ENCODE peak calls at places on chromosome 16, in four cellular contexts. P is CD8-positive, alpha-beta T cell; H is foreskin fibroblast; B is adrenal gland. G is an unnamed sample.

GRCh38 chr16:28067604-28068382 is 4.3 kb upstream of the GSG1L start:
- DNase-seq in B (no peak), P (no peak), H (peak), G (no peak)

GRCh38 chr16:81189100-81189664 is 49.3 kb upstream of the BCO1 start:
- DNase-seq in B (peak), H (peak), P (no peak), G (no peak)

GRCh38 chr16:16019488-16019887 is 70.1 kb downstream of the ABCC1 start:
- DNase-seq in H (peak), B (peak), P (no peak), G (no peak)

GRCh38 chr16:87598431-87598830 is 3.9 kb upstream of the JPH3 start:
- DNase-seq in B (no peak), P (no peak), H (no peak), G (no peak)

GRCh38 chr16:57409065-57409464 is 4.5 kb downstream of the CCL17 start:
- DNase-seq in H (no peak), P (no peak), B (peak), G (no peak)

GRCh38 chr16:1290860-1291575 is 18.4 kb upstream of the UBE2I start:
- DNase-seq in H (no peak), P (no peak), B (no peak), G (no peak)

GRCh38 chr16:63061319-63061718 is 1025.1 kb upstream of the CDH8 start:
- DNase-seq in H (no peak), P (no peak), B (no peak), G (no peak)

GRCh38 chr16:57720142-57720575 is 15.4 kb upstream of the KATNB1 start:
- DNase-seq in H (peak), B (peak), P (no peak), G (peak)

GRCh38 chr16:59848314-59848713 is 1114.2 kb upstream of the GOT2 start:
- DNase-seq in B (no peak), P (no peak), H (peak), G (no peak)

GRCh38 chr16:2768403-2769089 is 8.5 kb downstream of the ELOB start:
- DNase-seq in H (no peak), P (no peak), B (peak), G (no peak)

GRCh38 chr16:55501549-55502322 is 7.1 kb upstream of the LPCAT2 start:
- DNase-seq in B (no peak), P (no peak), H (no peak), G (peak)

GRCh38 chr16:64182985-64183384 is 938.9 kb downstream of the CDH11 start:
- DNase-seq in P (no peak), B (no peak), H (peak), G (no peak)

GRCh38 chr16:69482410-69482951 is 58.1 kb downstream of the CYB5B start:
- DNase-seq in P (no peak), H (peak), B (peak), G (no peak)

GRCh38 chr16:89020068-89020924 is 43.3 kb upstream of the CBFA2T3 start:
- DNase-seq in B (no peak), H (no peak), P (no peak), G (peak)

GRCh38 chr16:14015461-14015860 is 55.7 kb upstream of the MRTFB start:
- DNase-seq in P (no peak), B (no peak), H (peak), G (no peak)

GRCh38 chr16:57258910-57259475 is 13.9 kb downstream of the ARL2BP start:
- DNase-seq in P (no peak), B (no peak), H (no peak), G (no peak)

GRCh38 chr16:4924593-4925378 is 12.2 kb downstream of the PPL start:
- DNase-seq in B (no peak), H (no peak), P (no peak), G (no peak)

GRCh38 chr16:89009343-89010209 is 32.6 kb upstream of the CBFA2T3 start:
- DNase-seq in H (peak), B (peak), P (no peak), G (no peak)

GRCh38 chr16:27216297-27216885 is 13.1 kb downstream of the KDM8 start:
- DNase-seq in P (no peak), H (no peak), B (no peak), G (no peak)

GRCh38 chr16:3744018-3744417 is 26.7 kb upstream of the TRAP1 start:
- DNase-seq in B (no peak), H (no peak), P (no peak), G (no peak)

GRCh38 chr16:19177111-19177747 is 9.2 kb downstream of the SYT17 start:
- DNase-seq in H (no peak), P (no peak), B (no peak), G (no peak)
- TF ChIP-seq CTCF in H (no peak), P (no peak), B (no peak), G (peak)

DNA sequence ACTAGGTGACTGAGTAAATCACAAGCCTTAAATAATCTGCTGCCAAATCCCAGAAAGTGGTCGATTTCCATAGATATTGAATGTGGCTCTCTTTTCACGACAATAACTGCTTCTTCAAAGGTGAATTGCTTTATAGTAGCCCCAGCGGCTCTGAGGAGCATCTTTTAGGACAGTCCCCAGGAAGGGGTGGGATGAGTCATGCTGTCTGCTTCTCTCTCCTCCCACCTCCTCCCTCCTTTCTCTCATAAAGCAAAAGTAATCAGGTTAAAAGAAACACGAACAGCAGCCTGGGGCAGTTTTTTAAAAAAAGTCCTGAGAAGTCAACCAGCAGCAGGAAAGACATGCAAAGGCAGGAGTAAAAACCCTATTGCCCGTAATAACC is 1.8 kb downstream of the KIAA0513 start:
- DNase-seq in B (peak), P (peak), H (peak), G (peak)
- TF ChIP-seq CTCF in B (no peak), P (no peak), H (no peak), G (no peak)

GRCh38 chr16:8904018-8904430 is 21.9 kb downstream of the LITAFD start:
- DNase-seq in P (no peak), H (no peak), B (no peak), G (no peak)
- TF ChIP-seq CTCF in P (no peak), H (no peak), B (no peak), G (no peak)

GRCh38 chr16:66660422-66661209 is 35.9 kb downstream of the CMTM4 start:
- DNase-seq in H (peak), P (no peak), B (peak), G (no peak)
- TF ChIP-seq CTCF in H (peak), P (no peak), B (no peak), G (no peak)

DNA sequence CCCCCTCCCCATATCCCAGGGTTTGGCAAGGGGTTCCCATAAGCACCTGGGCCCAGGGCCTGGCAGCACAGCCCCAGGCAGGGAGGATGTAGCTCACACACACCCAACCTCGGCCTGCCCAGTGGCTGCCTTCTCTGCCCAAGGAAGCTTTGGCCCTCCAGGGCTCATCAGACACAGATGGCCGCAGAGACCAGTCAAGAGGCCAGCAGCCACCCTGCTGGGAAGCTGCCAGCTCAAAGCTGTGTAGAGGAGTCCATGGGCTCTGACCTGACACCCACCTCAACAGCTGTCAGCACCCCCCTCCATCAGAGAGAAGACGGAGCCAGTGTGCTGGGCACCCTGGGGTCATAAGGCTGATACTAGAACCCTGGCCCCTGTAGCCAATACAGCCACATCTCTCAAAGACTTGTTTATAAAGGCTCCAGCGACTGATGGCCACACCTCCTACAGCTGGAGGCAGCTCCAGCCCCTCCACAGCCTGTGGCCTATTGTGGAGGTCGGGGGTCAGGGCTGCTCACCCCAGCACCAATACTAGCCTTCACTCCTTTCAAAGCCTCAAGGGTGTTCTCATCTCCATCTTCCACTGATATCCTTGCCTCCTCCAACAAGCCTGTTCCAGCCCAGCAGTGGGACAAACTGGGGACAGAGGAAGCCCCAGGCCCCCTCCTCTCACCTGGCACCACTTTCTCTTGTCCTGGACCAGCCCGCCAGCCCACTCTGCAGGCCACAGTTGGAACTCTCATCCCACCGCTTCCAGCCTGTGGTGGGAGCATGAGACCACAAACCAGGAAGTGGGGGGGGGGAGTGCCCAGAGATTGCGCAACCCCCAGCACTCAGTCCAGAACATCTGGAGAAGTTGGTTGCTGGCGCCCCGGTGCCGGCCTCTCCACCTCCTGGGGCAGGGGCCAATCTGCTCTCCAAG is 2.2 kb upstream of the MPG start:
- DNase-seq in H (peak), P (no peak), B (peak), G (no peak)
- TF ChIP-seq CTCF in H (peak), P (no peak), B (no peak), G (no peak)

GRCh38 chr16:66850115-66850815 is 6.1 kb downstream of the CA7 start:
- DNase-seq in H (no peak), P (no peak), B (no peak), G (no peak)
- TF ChIP-seq CTCF in H (no peak), P (no peak), B (no peak), G (no peak)

GRCh38 chr16:49630783-49631182 is 225.1 kb downstream of the ZNF423 start:
- DNase-seq in B (no peak), P (no peak), H (no peak), G (no peak)
- TF ChIP-seq CTCF in B (no peak), P (no peak), H (no peak), G (no peak)

GRCh38 chr16:30521476-30521872 is 4.9 kb downstream of the ZNF768 start:
- DNase-seq in B (no peak), H (no peak), P (no peak), G (no peak)

GRCh38 chr16:30524575-30525571 is 1.5 kb downstream of the ZNF768 start:
- DNase-seq in H (no peak), B (no peak), P (no peak), G (no peak)

GRCh38 chr16:30519120-30520049 is 7.0 kb downstream of the ZNF768 start:
- DNase-seq in B (no peak), H (no peak), P (no peak), G (peak)

GRCh38 chr16:30523768-30524574 is 2.4 kb downstream of the ZNF768 start:
- DNase-seq in P (no peak), B (peak), H (peak), G (no peak)

DNA sequence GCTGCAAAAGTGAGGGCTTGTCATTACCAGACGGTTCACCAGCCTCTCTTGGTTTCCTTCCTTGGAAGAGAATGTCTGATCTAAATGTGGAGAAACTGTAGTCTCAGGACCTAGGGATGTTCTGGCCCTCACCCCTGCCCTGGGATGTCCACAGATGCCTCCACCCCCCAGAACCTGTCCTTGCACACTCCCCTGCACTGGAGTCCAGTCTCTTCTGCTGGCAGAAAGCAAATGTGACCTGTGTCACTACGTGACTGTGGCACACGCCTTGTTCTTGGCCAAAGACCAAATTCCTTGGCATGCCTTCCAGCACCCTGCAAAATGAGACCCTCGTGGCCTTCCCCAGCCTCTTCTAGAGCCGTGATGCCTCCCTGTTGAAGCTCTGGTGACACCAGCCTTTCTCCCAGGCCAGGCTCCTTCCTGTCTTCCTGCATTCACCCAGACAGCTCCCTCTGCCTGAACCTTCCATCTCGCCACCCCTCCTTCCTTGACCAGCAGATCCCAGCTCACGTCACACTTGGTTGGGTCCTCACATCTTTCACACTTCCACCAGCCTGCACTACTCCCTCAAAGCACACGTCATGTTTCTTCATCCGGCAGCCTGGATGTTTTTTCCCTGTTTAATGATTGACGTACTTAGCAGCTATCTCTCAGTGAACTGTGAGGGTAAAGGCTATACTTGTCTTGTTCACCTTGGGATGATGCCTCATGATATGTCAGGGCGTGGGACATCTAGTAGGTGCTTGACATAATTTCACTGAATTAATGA is 4.3 kb downstream of the ZNF768 start:
- DNase-seq in B (no peak), P (no peak), H (peak), G (no peak)
- TF ChIP-seq CTCF in B (no peak), P (no peak), H (no peak), G (no peak)

GRCh38 chr16:67226804-67227566 is at the start of gene TMEM208:
- DNase-seq in H (peak), P (peak), B (peak), G (peak)
- TF ChIP-seq CTCF in H (peak), P (no peak), B (no peak), G (peak)

DNA sequence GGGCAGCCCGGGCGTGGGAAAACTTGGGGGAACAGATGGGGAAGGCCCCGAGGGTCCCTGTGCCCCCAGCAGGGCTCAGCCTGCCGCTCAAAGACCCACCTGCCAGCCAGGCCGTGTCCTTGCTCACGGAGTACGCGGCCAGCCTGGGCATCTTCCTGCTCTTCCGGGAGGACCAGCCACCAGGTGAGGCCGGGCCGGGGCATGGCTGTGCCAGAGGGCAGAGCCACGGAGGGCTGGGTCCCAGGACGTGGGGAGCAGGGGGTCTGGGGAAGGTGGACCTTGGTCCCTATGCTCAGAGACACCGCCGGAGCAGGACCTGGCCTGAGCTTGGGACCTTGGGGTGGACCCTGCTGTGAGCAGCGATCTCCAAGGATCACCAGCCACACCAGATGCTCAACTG is 509 bp downstream of the ADAD2 start:
- DNase-seq in H (no peak), P (no peak), B (no peak), G (no peak)
- TF ChIP-seq CTCF in H (no peak), P (no peak), B (no peak), G (no peak)

G was measured in GM13977.